ENCODE peak calls at places on chromosome 4, in seven cellular contexts. B is spleen, X is astrocyte of the spinal cord, N is AG04450, C is astrocyte, Y is cardiac muscle cell, A is OCI-LY7. H is an unnamed sample.

GRCh38 chr4:60945641-60946040 is 254.5 kb upstream of the ADGRL3 start:
- DNase-seq in N (no peak), C (peak; percentile 18), B (no peak), A (no peak), Y (no peak), X (no peak), H (no peak)

GRCh38 chr4:161522031-161522430 is 641.8 kb downstream of the FSTL5 start:
- DNase-seq in B (no peak), N (no peak), C (peak; percentile 20), X (no peak), A (no peak), Y (peak; percentile 0), H (no peak)

GRCh38 chr4:74546020-74546419 is 101.1 kb downstream of the AREG start:
- DNase-seq in X (no peak), Y (peak; percentile 90), C (peak; percentile 63), B (no peak), N (no peak), A (no peak), H (no peak)

GRCh38 chr4:128517739-128518510 is 230.3 kb upstream of the PGRMC2 start:
- DNase-seq in C (peak; percentile 98), A (no peak), Y (peak; percentile 94), X (peak; percentile 98), B (no peak), N (peak; percentile 95), H (no peak)

GRCh38 chr4:83010111-83010521 is 507 bp downstream of the LIN54 start:
- DNase-seq in A (peak; percentile 59), B (no peak), X (peak; percentile 44), N (no peak), Y (peak; percentile 40), C (peak; percentile 53), H (no peak)

GRCh38 chr4:10643600-10644425 is 40.8 kb downstream of the CLNK start:
- DNase-seq in B (no peak), X (no peak), N (no peak), C (no peak), Y (no peak), A (no peak), H (no peak)

GRCh38 chr4:122065915-122066314 is 86.2 kb upstream of the BLTP1 start:
- DNase-seq in B (no peak), A (no peak), Y (no peak), X (no peak), C (no peak), N (no peak), H (no peak)

GRCh38 chr4:1982124-1983052 is 26.4 kb downstream of the NELFA start:
- DNase-seq in C (no peak), N (no peak), A (no peak), Y (no peak), X (no peak), B (peak; percentile 41), H (peak; percentile 31)

GRCh38 chr4:189974056-189974455 is 33.4 kb downstream of the FRG1 start:
- DNase-seq in B (no peak), X (no peak), N (no peak), C (no peak), A (peak; percentile 24), Y (peak; percentile 2), H (no peak)

GRCh38 chr4:106854970-106855369 is 181.1 kb downstream of the DKK2 start:
- DNase-seq in Y (no peak), N (no peak), B (no peak), C (no peak), X (no peak), A (no peak), H (no peak)

GRCh38 chr4:146478009-146478408 is 43.7 kb downstream of the SLC10A7 start:
- DNase-seq in A (no peak), C (no peak), B (no peak), N (no peak), X (no peak), Y (no peak), H (no peak)

GRCh38 chr4:12555011-12555410 is 929.1 kb downstream of the RAB28 start:
- DNase-seq in N (no peak), Y (peak; percentile 87), A (no peak), C (peak; percentile 0), X (peak; percentile 23), B (no peak), H (no peak)

DNA sequence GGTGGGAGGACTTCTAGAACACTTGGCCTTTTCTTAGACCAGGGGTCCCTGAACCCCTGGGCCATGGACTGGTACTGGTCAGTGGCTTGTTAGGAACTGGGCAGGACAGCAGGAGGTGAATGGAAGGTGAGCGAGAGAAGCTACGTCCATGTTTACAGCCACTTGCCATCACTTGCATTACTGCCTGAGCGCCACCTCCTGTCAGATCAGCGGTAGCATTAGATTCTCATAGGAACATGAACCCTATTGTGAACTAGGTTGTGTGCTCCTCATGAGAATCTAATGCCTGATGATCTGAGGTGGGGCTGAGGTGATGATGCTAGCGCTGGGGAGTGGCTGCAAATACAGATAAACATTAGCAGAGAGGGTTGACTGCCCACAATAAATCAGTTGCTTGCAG is 100.9 kb upstream of the IGFBP7 start:
- DNase-seq in C (no peak), Y (no peak), X (no peak), A (no peak), N (no peak), B (no peak), H (no peak)
- TF ChIP-seq CTCF in C (no peak), Y (no peak), X (no peak), A (peak; percentile 21), N (no peak), B (no peak), H (no peak)

DNA sequence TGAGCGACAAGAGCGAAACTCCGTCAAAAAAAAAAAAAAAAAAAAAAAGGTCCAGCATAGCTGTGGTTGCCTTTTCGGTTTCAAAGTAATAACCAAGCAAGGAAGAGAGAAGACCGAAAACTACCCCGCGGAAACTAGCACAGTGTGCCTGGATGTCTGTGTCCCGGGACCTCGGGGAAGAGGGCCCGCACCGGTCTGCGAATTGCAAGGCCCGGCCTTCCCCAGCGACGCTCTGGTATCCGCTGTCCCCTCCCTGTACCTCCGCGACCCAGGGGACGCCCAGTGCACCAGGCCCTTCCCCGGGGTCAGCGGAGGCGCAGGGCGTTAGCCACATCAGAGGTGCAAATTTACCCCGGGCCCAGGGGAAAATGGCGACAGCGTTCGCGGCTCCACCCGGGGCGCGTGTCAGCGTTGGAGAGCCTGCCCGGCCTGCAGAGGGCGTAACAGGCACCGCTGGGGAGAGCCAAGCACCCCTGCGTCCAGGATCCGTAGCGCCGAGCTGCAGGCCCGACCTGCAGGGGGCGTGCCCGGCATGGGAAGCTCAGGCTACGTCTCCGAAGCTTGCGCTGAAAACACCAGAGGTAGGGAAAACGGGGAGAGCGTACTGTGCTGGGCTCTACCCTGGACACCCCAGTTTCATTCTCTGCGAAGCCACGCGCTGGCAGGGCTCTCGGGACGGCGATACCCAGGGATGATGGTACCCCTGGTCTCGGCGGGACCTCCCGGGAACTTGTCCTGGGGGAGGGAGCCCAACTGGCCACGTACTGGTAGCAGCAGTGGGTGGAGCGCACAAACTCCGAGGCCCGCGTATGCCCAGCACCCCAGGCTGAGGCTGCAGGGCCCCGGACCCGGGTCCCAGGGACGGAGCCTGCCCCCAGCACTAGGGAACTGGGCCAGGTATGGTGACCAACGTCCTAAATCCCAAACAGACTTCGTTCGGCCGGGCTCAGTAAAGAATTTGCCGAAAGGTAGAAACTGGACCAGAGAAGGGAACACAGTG is 16.2 kb downstream of the NKX6-1 start:
- DNase-seq in B (no peak), Y (peak; percentile 24), C (no peak), A (no peak), N (no peak), X (no peak), H (no peak)
- TF ChIP-seq CTCF in B (no peak), Y (peak; percentile 54), C (peak; percentile 27), A (no peak), N (peak; percentile 39), X (peak; percentile 61), H (no peak)

DNA sequence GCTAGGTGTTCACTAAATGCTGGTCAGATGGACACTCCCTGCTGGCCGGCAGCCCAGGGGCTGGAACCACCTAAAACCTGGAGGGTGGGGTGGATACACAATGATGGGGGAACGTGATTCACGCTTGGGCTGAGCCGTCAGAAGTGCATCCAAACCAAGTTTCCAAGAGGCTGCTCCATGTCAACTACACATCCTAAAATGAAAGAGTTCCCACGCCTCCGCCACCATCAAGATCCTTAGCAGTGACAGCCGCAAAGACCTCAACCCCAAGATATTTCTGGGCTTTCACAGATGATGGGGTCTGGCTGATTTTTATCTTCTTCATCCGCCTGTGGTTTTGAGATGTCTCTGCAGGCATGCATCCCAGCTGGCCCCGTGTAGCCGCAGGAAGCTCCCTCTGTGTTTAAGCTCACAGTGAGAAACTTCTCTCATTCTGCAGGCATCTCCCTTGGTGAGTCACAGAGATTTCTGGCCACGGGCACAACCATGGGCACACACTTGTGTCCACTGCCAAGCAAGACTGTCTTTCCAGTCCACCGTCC is 84.4 kb downstream of the HTRA3 start:
- DNase-seq in A (no peak), X (peak; percentile 72), B (no peak), C (peak; percentile 90), N (peak; percentile 18), Y (peak; percentile 33), H (no peak)
- TF ChIP-seq CTCF in A (no peak), X (no peak), B (no peak), C (no peak), N (no peak), Y (no peak), H (no peak)

GRCh38 chr4:168724960-168725359 is 228.1 kb downstream of the PALLD start:
- DNase-seq in C (peak; percentile 84), A (no peak), N (peak; percentile 61), X (peak; percentile 84), Y (peak; percentile 49), B (no peak), H (no peak)

GRCh38 chr4:168724243-168724642 is 227.4 kb downstream of the PALLD start:
- DNase-seq in N (no peak), Y (no peak), B (no peak), A (no peak), X (no peak), C (no peak), H (no peak)

GRCh38 chr4:168722391-168722790 is 225.5 kb downstream of the PALLD start:
- DNase-seq in A (no peak), C (peak; percentile 45), N (no peak), B (no peak), X (peak; percentile 47), Y (no peak), H (no peak)

GRCh38 chr4:168723569-168723968 is 226.7 kb downstream of the PALLD start:
- DNase-seq in X (peak; percentile 87), Y (no peak), N (no peak), A (no peak), B (no peak), C (peak; percentile 82), H (no peak)

GRCh38 chr4:168723020-168723419 is 226.2 kb downstream of the PALLD start:
- DNase-seq in X (peak; percentile 83), N (no peak), B (no peak), A (no peak), C (peak; percentile 70), Y (peak; percentile 69), H (no peak)
- TF ChIP-seq CTCF in X (no peak), N (no peak), B (no peak), A (no peak), C (no peak), Y (no peak), H (no peak)

DNA sequence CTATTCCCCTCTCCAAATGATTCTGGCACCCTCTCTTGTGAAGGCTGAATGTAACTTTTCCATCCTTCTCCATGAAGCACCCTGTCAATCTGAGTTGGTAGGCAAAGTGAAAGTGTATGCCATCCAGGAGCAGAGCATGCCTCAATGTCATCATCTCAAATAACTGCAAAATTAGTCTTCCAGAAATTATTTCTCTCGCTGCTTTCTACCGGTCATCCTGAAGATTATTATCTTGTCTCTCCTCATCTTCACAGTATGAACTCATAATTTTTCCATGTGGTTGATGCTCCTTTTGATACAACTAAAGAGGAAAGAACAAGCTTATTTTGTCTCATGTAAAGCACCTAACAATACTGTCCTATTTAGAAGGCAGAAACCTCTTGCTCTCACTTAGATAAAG is 285.5 kb upstream of the PCDH7 start:
- DNase-seq in X (no peak), N (no peak), C (no peak), Y (no peak), B (no peak), A (no peak), H (no peak)
- TF ChIP-seq CTCF in X (no peak), N (no peak), C (no peak), Y (no peak), B (no peak), A (no peak), H (no peak)

H was measured in suprapubic skin.